ENCODE peak calls at places on chromosome 20, in six cellular contexts. One of them, this sample, is unnamed.
A peak's percentile ranks its signal among the peaks of the same experiment; 100 is the strongest.

GRCh38 chr20:944774-945410 is 28.8 kb upstream of the ANGPT4 start:
- DNase-seq in effector memory CD8-positive, alpha-beta T cell: no peak
- DNase-seq in AG08395: no peak
- DNase-seq in stimulated activated CD4-positive, alpha-beta T cell treated with anti-CD3 and anti-CD28 coated beads, Interleukin-1b, Interleukin-23, amount 100 ng/mL, for 24 hours: no peak
- DNase-seq in foreskin fibroblast: no peak
- DNase-seq in NCI-H524 treated with DMSO at 0.1 percent for 48 hours: no peak
- DNase-seq in this sample: no peak

GRCh38 chr20:18999076-18999475 is 185.5 kb downstream of the SCP2D1 start:
- DNase-seq in effector memory CD8-positive, alpha-beta T cell: no peak
- DNase-seq in AG08395: no peak
- DNase-seq in stimulated activated CD4-positive, alpha-beta T cell treated with anti-CD3 and anti-CD28 coated beads, Interleukin-1b, Interleukin-23, amount 100 ng/mL, for 24 hours: no peak
- DNase-seq in foreskin fibroblast: no peak
- DNase-seq in NCI-H524 treated with DMSO at 0.1 percent for 48 hours: no peak
- DNase-seq in this sample: no peak

GRCh38 chr20:38890497-38890818 is 35.8 kb upstream of the FAM83D start:
- DNase-seq in effector memory CD8-positive, alpha-beta T cell: no peak
- DNase-seq in AG08395: no peak
- DNase-seq in stimulated activated CD4-positive, alpha-beta T cell treated with anti-CD3 and anti-CD28 coated beads, Interleukin-1b, Interleukin-23, amount 100 ng/mL, for 24 hours: no peak
- DNase-seq in foreskin fibroblast: no peak
- DNase-seq in NCI-H524 treated with DMSO at 0.1 percent for 48 hours: no peak
- DNase-seq in this sample: no peak

GRCh38 chr20:50032955-50033666 is 50.3 kb downstream of the SNAI1 start:
- DNase-seq in effector memory CD8-positive, alpha-beta T cell: no peak
- DNase-seq in AG08395: no peak
- DNase-seq in stimulated activated CD4-positive, alpha-beta T cell treated with anti-CD3 and anti-CD28 coated beads, Interleukin-1b, Interleukin-23, amount 100 ng/mL, for 24 hours: no peak
- DNase-seq in foreskin fibroblast: no peak
- DNase-seq in NCI-H524 treated with DMSO at 0.1 percent for 48 hours: no peak
- DNase-seq in this sample: no peak

GRCh38 chr20:51894201-51894600 is 91.9 kb upstream of the SALL4 start:
- DNase-seq in effector memory CD8-positive, alpha-beta T cell: no peak
- DNase-seq in AG08395: no peak
- DNase-seq in stimulated activated CD4-positive, alpha-beta T cell treated with anti-CD3 and anti-CD28 coated beads, Interleukin-1b, Interleukin-23, amount 100 ng/mL, for 24 hours: no peak
- DNase-seq in foreskin fibroblast: no peak
- DNase-seq in NCI-H524 treated with DMSO at 0.1 percent for 48 hours: no peak
- DNase-seq in this sample: no peak

GRCh38 chr20:11511816-11512215 is 405.9 kb upstream of the BTBD3 start:
- DNase-seq in effector memory CD8-positive, alpha-beta T cell: no peak
- DNase-seq in AG08395: no peak
- DNase-seq in stimulated activated CD4-positive, alpha-beta T cell treated with anti-CD3 and anti-CD28 coated beads, Interleukin-1b, Interleukin-23, amount 100 ng/mL, for 24 hours: no peak
- DNase-seq in foreskin fibroblast: no peak
- DNase-seq in NCI-H524 treated with DMSO at 0.1 percent for 48 hours: no peak
- DNase-seq in this sample: no peak

GRCh38 chr20:57272883-57273282 is 6.4 kb upstream of the BMP7 start:
- DNase-seq in effector memory CD8-positive, alpha-beta T cell: no peak
- DNase-seq in AG08395: no peak
- DNase-seq in stimulated activated CD4-positive, alpha-beta T cell treated with anti-CD3 and anti-CD28 coated beads, Interleukin-1b, Interleukin-23, amount 100 ng/mL, for 24 hours: no peak
- DNase-seq in foreskin fibroblast: no peak
- DNase-seq in NCI-H524 treated with DMSO at 0.1 percent for 48 hours: no peak
- DNase-seq in this sample: no peak

GRCh38 chr20:63178889-63179751 is 36.8 kb downstream of the YTHDF1 start:
- DNase-seq in effector memory CD8-positive, alpha-beta T cell: peak; percentile 65
- DNase-seq in AG08395: peak; percentile 34
- DNase-seq in stimulated activated CD4-positive, alpha-beta T cell treated with anti-CD3 and anti-CD28 coated beads, Interleukin-1b, Interleukin-23, amount 100 ng/mL, for 24 hours: peak; percentile 32
- DNase-seq in foreskin fibroblast: peak; percentile 54
- DNase-seq in NCI-H524 treated with DMSO at 0.1 percent for 48 hours: peak; percentile 50
- DNase-seq in this sample: peak; percentile 16

GRCh38 chr20:17735206-17735804 is 35.5 kb downstream of the BANF2 start:
- DNase-seq in effector memory CD8-positive, alpha-beta T cell: no peak
- DNase-seq in AG08395: no peak
- DNase-seq in stimulated activated CD4-positive, alpha-beta T cell treated with anti-CD3 and anti-CD28 coated beads, Interleukin-1b, Interleukin-23, amount 100 ng/mL, for 24 hours: no peak
- DNase-seq in foreskin fibroblast: peak; percentile 62
- DNase-seq in NCI-H524 treated with DMSO at 0.1 percent for 48 hours: no peak
- DNase-seq in this sample: no peak

GRCh38 chr20:47030271-47030810 is 135.7 kb downstream of the EYA2 start:
- DNase-seq in effector memory CD8-positive, alpha-beta T cell: no peak
- DNase-seq in AG08395: no peak
- DNase-seq in stimulated activated CD4-positive, alpha-beta T cell treated with anti-CD3 and anti-CD28 coated beads, Interleukin-1b, Interleukin-23, amount 100 ng/mL, for 24 hours: no peak
- DNase-seq in foreskin fibroblast: no peak
- DNase-seq in NCI-H524 treated with DMSO at 0.1 percent for 48 hours: no peak
- DNase-seq in this sample: no peak

GRCh38 chr20:45016089-45016641 is 49.9 kb downstream of the STK4 start:
- DNase-seq in effector memory CD8-positive, alpha-beta T cell: no peak
- DNase-seq in AG08395: no peak
- DNase-seq in stimulated activated CD4-positive, alpha-beta T cell treated with anti-CD3 and anti-CD28 coated beads, Interleukin-1b, Interleukin-23, amount 100 ng/mL, for 24 hours: no peak
- DNase-seq in foreskin fibroblast: peak; percentile 46
- DNase-seq in NCI-H524 treated with DMSO at 0.1 percent for 48 hours: no peak
- DNase-seq in this sample: no peak

GRCh38 chr20:4944918-4945317 is 56.4 kb downstream of the SLC23A2 start:
- DNase-seq in effector memory CD8-positive, alpha-beta T cell: no peak
- DNase-seq in AG08395: no peak
- DNase-seq in stimulated activated CD4-positive, alpha-beta T cell treated with anti-CD3 and anti-CD28 coated beads, Interleukin-1b, Interleukin-23, amount 100 ng/mL, for 24 hours: no peak
- DNase-seq in foreskin fibroblast: no peak
- DNase-seq in NCI-H524 treated with DMSO at 0.1 percent for 48 hours: no peak
- DNase-seq in this sample: no peak

GRCh38 chr20:4813839-4814695 is 92.4 kb downstream of the PRND start:
- DNase-seq in effector memory CD8-positive, alpha-beta T cell: peak; percentile 66
- DNase-seq in AG08395: no peak
- DNase-seq in stimulated activated CD4-positive, alpha-beta T cell treated with anti-CD3 and anti-CD28 coated beads, Interleukin-1b, Interleukin-23, amount 100 ng/mL, for 24 hours: no peak
- DNase-seq in foreskin fibroblast: no peak
- DNase-seq in NCI-H524 treated with DMSO at 0.1 percent for 48 hours: no peak
- DNase-seq in this sample: no peak

GRCh38 chr20:62589150-62589498 is 53.2 kb upstream of the SLCO4A1 start:
- DNase-seq in effector memory CD8-positive, alpha-beta T cell: no peak
- DNase-seq in AG08395: no peak
- DNase-seq in stimulated activated CD4-positive, alpha-beta T cell treated with anti-CD3 and anti-CD28 coated beads, Interleukin-1b, Interleukin-23, amount 100 ng/mL, for 24 hours: no peak
- DNase-seq in foreskin fibroblast: no peak
- DNase-seq in NCI-H524 treated with DMSO at 0.1 percent for 48 hours: no peak
- DNase-seq in this sample: no peak

GRCh38 chr20:63636752-63637633 is 10.1 kb upstream of the GMEB2 start:
- DNase-seq in effector memory CD8-positive, alpha-beta T cell: no peak
- DNase-seq in AG08395: peak; percentile 46
- DNase-seq in stimulated activated CD4-positive, alpha-beta T cell treated with anti-CD3 and anti-CD28 coated beads, Interleukin-1b, Interleukin-23, amount 100 ng/mL, for 24 hours: no peak
- DNase-seq in foreskin fibroblast: peak; percentile 39
- DNase-seq in NCI-H524 treated with DMSO at 0.1 percent for 48 hours: no peak
- DNase-seq in this sample: peak; percentile 10

GRCh38 chr20:59484228-59484627 is 120.1 kb upstream of the PHACTR3 start:
- DNase-seq in effector memory CD8-positive, alpha-beta T cell: no peak
- DNase-seq in AG08395: no peak
- DNase-seq in stimulated activated CD4-positive, alpha-beta T cell treated with anti-CD3 and anti-CD28 coated beads, Interleukin-1b, Interleukin-23, amount 100 ng/mL, for 24 hours: no peak
- DNase-seq in foreskin fibroblast: no peak
- DNase-seq in NCI-H524 treated with DMSO at 0.1 percent for 48 hours: no peak
- DNase-seq in this sample: no peak

GRCh38 chr20:57024849-57025248 is 241.6 kb downstream of the BMP7 start:
- DNase-seq in effector memory CD8-positive, alpha-beta T cell: no peak
- DNase-seq in AG08395: no peak
- DNase-seq in stimulated activated CD4-positive, alpha-beta T cell treated with anti-CD3 and anti-CD28 coated beads, Interleukin-1b, Interleukin-23, amount 100 ng/mL, for 24 hours: no peak
- DNase-seq in foreskin fibroblast: no peak
- DNase-seq in NCI-H524 treated with DMSO at 0.1 percent for 48 hours: no peak
- DNase-seq in this sample: peak; percentile 56

GRCh38 chr20:5451643-5452210 is 135.0 kb upstream of the PROKR2 start:
- DNase-seq in effector memory CD8-positive, alpha-beta T cell: no peak
- DNase-seq in AG08395: no peak
- DNase-seq in stimulated activated CD4-positive, alpha-beta T cell treated with anti-CD3 and anti-CD28 coated beads, Interleukin-1b, Interleukin-23, amount 100 ng/mL, for 24 hours: no peak
- DNase-seq in foreskin fibroblast: no peak
- DNase-seq in NCI-H524 treated with DMSO at 0.1 percent for 48 hours: no peak
- DNase-seq in this sample: no peak

GRCh38 chr20:32440069-32440757 is 82.1 kb downstream of the ASXL1 start:
- DNase-seq in effector memory CD8-positive, alpha-beta T cell: no peak
- DNase-seq in AG08395: no peak
- DNase-seq in stimulated activated CD4-positive, alpha-beta T cell treated with anti-CD3 and anti-CD28 coated beads, Interleukin-1b, Interleukin-23, amount 100 ng/mL, for 24 hours: no peak
- DNase-seq in foreskin fibroblast: no peak
- DNase-seq in NCI-H524 treated with DMSO at 0.1 percent for 48 hours: no peak
- DNase-seq in this sample: no peak

GRCh38 chr20:37075932-37076685 is 19.7 kb downstream of the RBL1 start:
- DNase-seq in effector memory CD8-positive, alpha-beta T cell: no peak
- DNase-seq in AG08395: peak; percentile 7
- DNase-seq in stimulated activated CD4-positive, alpha-beta T cell treated with anti-CD3 and anti-CD28 coated beads, Interleukin-1b, Interleukin-23, amount 100 ng/mL, for 24 hours: no peak
- DNase-seq in foreskin fibroblast: no peak
- DNase-seq in NCI-H524 treated with DMSO at 0.1 percent for 48 hours: no peak
- DNase-seq in this sample: no peak

GRCh38 chr20:41678799-41679198 is 60.6 kb upstream of the CHD6 start:
- DNase-seq in effector memory CD8-positive, alpha-beta T cell: no peak
- DNase-seq in AG08395: no peak
- DNase-seq in stimulated activated CD4-positive, alpha-beta T cell treated with anti-CD3 and anti-CD28 coated beads, Interleukin-1b, Interleukin-23, amount 100 ng/mL, for 24 hours: no peak
- DNase-seq in foreskin fibroblast: no peak
- DNase-seq in NCI-H524 treated with DMSO at 0.1 percent for 48 hours: no peak
- DNase-seq in this sample: no peak

GRCh38 chr20:50387996-50388332 is 122.2 kb upstream of the PTPN1 start:
- DNase-seq in effector memory CD8-positive, alpha-beta T cell: no peak
- DNase-seq in AG08395: no peak
- DNase-seq in stimulated activated CD4-positive, alpha-beta T cell treated with anti-CD3 and anti-CD28 coated beads, Interleukin-1b, Interleukin-23, amount 100 ng/mL, for 24 hours: no peak
- DNase-seq in foreskin fibroblast: no peak
- DNase-seq in NCI-H524 treated with DMSO at 0.1 percent for 48 hours: no peak
- DNase-seq in this sample: no peak

GRCh38 chr20:36342316-36342715 is 36.2 kb downstream of the DLGAP4 start:
- DNase-seq in effector memory CD8-positive, alpha-beta T cell: no peak
- DNase-seq in AG08395: no peak
- DNase-seq in stimulated activated CD4-positive, alpha-beta T cell treated with anti-CD3 and anti-CD28 coated beads, Interleukin-1b, Interleukin-23, amount 100 ng/mL, for 24 hours: no peak
- DNase-seq in foreskin fibroblast: no peak
- DNase-seq in NCI-H524 treated with DMSO at 0.1 percent for 48 hours: no peak
- DNase-seq in this sample: no peak

GRCh38 chr20:49469060-49469459 is 13.4 kb downstream of the KCNB1 start:
- DNase-seq in effector memory CD8-positive, alpha-beta T cell: no peak
- DNase-seq in AG08395: no peak
- DNase-seq in stimulated activated CD4-positive, alpha-beta T cell treated with anti-CD3 and anti-CD28 coated beads, Interleukin-1b, Interleukin-23, amount 100 ng/mL, for 24 hours: no peak
- DNase-seq in foreskin fibroblast: no peak
- DNase-seq in NCI-H524 treated with DMSO at 0.1 percent for 48 hours: no peak
- DNase-seq in this sample: no peak

GRCh38 chr20:37898301-37899104 is 4.4 kb upstream of the VSTM2L start:
- DNase-seq in effector memory CD8-positive, alpha-beta T cell: no peak
- DNase-seq in AG08395: no peak
- DNase-seq in stimulated activated CD4-positive, alpha-beta T cell treated with anti-CD3 and anti-CD28 coated beads, Interleukin-1b, Interleukin-23, amount 100 ng/mL, for 24 hours: no peak
- DNase-seq in foreskin fibroblast: no peak
- DNase-seq in NCI-H524 treated with DMSO at 0.1 percent for 48 hours: no peak
- DNase-seq in this sample: no peak

GRCh38 chr20:63102720-63103375 is 96.1 kb upstream of the BHLHE23 start:
- DNase-seq in effector memory CD8-positive, alpha-beta T cell: peak; percentile 54
- DNase-seq in AG08395: peak; percentile 61
- DNase-seq in stimulated activated CD4-positive, alpha-beta T cell treated with anti-CD3 and anti-CD28 coated beads, Interleukin-1b, Interleukin-23, amount 100 ng/mL, for 24 hours: peak; percentile 38
- DNase-seq in foreskin fibroblast: peak; percentile 64
- DNase-seq in NCI-H524 treated with DMSO at 0.1 percent for 48 hours: no peak
- DNase-seq in this sample: no peak

GRCh38 chr20:17650301-17650761 is 31.7 kb downstream of the RRBP1 start:
- DNase-seq in effector memory CD8-positive, alpha-beta T cell: no peak
- DNase-seq in AG08395: no peak
- DNase-seq in stimulated activated CD4-positive, alpha-beta T cell treated with anti-CD3 and anti-CD28 coated beads, Interleukin-1b, Interleukin-23, amount 100 ng/mL, for 24 hours: no peak
- DNase-seq in foreskin fibroblast: no peak
- DNase-seq in NCI-H524 treated with DMSO at 0.1 percent for 48 hours: no peak
- DNase-seq in this sample: no peak